ENCODE peak calls at places on chromosomes 6 and 20, in ten cellular contexts. One of them, this sample, is unnamed.

GRCh38 chr20:45037050-45037449 is 63.9 kb downstream of the KCNS1 start:
- DNase-seq in ELF-1: no peak
- DNase-seq in RPMI7951: peak
- DNase-seq in hepatic stellate cell: no peak
- DNase-seq in NCI-H524: no peak
- DNase-seq in CD8-positive, alpha-beta T cell: no peak
- DNase-seq in progenitor cell of endocrine pancreas: no peak
- DNase-seq in foreskin keratinocyte: peak
- DNase-seq in aorta: no peak
- DNase-seq in B cell: no peak
- DNase-seq in this sample: no peak

GRCh38 chr6:104109806-104110205 is 749.9 kb downstream of the HACE1 start:
- DNase-seq in foreskin keratinocyte: no peak
- DNase-seq in aorta: no peak
- DNase-seq in ELF-1: no peak
- DNase-seq in B cell: no peak
- DNase-seq in progenitor cell of endocrine pancreas: no peak
- DNase-seq in NCI-H524: no peak
- DNase-seq in CD8-positive, alpha-beta T cell: no peak
- DNase-seq in RPMI7951: no peak
- DNase-seq in hepatic stellate cell: no peak
- DNase-seq in this sample: no peak

GRCh38 chr20:33392016-33392415 is 9.3 kb downstream of the CDK5RAP1 start:
- DNase-seq in progenitor cell of endocrine pancreas: no peak
- DNase-seq in ELF-1: peak
- DNase-seq in foreskin keratinocyte: no peak
- DNase-seq in RPMI7951: peak
- DNase-seq in B cell: no peak
- DNase-seq in CD8-positive, alpha-beta T cell: no peak
- DNase-seq in aorta: no peak
- DNase-seq in hepatic stellate cell: peak
- DNase-seq in NCI-H524: peak
- DNase-seq in this sample: no peak

GRCh38 chr6:43966806-43967575 is 160.3 kb downstream of the MRPL14 start:
- DNase-seq in hepatic stellate cell: no peak
- DNase-seq in RPMI7951: no peak
- DNase-seq in progenitor cell of endocrine pancreas: no peak
- DNase-seq in B cell: no peak
- DNase-seq in NCI-H524: no peak
- DNase-seq in ELF-1: no peak
- DNase-seq in foreskin keratinocyte: no peak
- DNase-seq in aorta: no peak
- DNase-seq in CD8-positive, alpha-beta T cell: no peak
- DNase-seq in this sample: no peak

GRCh38 chr6:90676516-90676915 is 89.6 kb upstream of the MAP3K7 start:
- DNase-seq in RPMI7951: no peak
- DNase-seq in B cell: no peak
- DNase-seq in CD8-positive, alpha-beta T cell: no peak
- DNase-seq in NCI-H524: no peak
- DNase-seq in foreskin keratinocyte: no peak
- DNase-seq in hepatic stellate cell: no peak
- DNase-seq in aorta: no peak
- DNase-seq in progenitor cell of endocrine pancreas: no peak
- DNase-seq in ELF-1: peak
- DNase-seq in this sample: no peak

GRCh38 chr6:138105446-138105845 is 1.8 kb downstream of the PERP start:
- DNase-seq in NCI-H524: no peak
- DNase-seq in foreskin keratinocyte: peak
- DNase-seq in hepatic stellate cell: no peak
- DNase-seq in B cell: no peak
- DNase-seq in CD8-positive, alpha-beta T cell: no peak
- DNase-seq in progenitor cell of endocrine pancreas: no peak
- DNase-seq in aorta: no peak
- DNase-seq in RPMI7951: no peak
- DNase-seq in ELF-1: no peak
- DNase-seq in this sample: no peak

GRCh38 chr6:140379919-140380318 is 1005.5 kb upstream of the CITED2 start:
- DNase-seq in B cell: no peak
- DNase-seq in hepatic stellate cell: peak
- DNase-seq in ELF-1: no peak
- DNase-seq in NCI-H524: no peak
- DNase-seq in foreskin keratinocyte: no peak
- DNase-seq in progenitor cell of endocrine pancreas: no peak
- DNase-seq in aorta: no peak
- DNase-seq in CD8-positive, alpha-beta T cell: no peak
- DNase-seq in RPMI7951: peak
- DNase-seq in this sample: no peak

GRCh38 chr20:21522479-21523397 is 8.9 kb upstream of the NKX2-2 start:
- DNase-seq in foreskin keratinocyte: no peak
- DNase-seq in CD8-positive, alpha-beta T cell: no peak
- DNase-seq in B cell: no peak
- DNase-seq in progenitor cell of endocrine pancreas: peak
- DNase-seq in hepatic stellate cell: no peak
- DNase-seq in aorta: no peak
- DNase-seq in RPMI7951: no peak
- DNase-seq in NCI-H524: peak
- DNase-seq in ELF-1: peak
- DNase-seq in this sample: no peak

GRCh38 chr20:57947421-57948176 is 237.8 kb upstream of the PMEPA1 start:
- DNase-seq in CD8-positive, alpha-beta T cell: no peak
- DNase-seq in hepatic stellate cell: no peak
- DNase-seq in aorta: no peak
- DNase-seq in ELF-1: no peak
- DNase-seq in foreskin keratinocyte: no peak
- DNase-seq in NCI-H524: no peak
- DNase-seq in progenitor cell of endocrine pancreas: no peak
- DNase-seq in B cell: no peak
- DNase-seq in RPMI7951: peak
- DNase-seq in this sample: no peak

GRCh38 chr20:64053841-64054661 is 4.6 kb upstream of the SOX18 start:
- DNase-seq in foreskin keratinocyte: peak
- DNase-seq in hepatic stellate cell: peak
- DNase-seq in B cell: no peak
- DNase-seq in NCI-H524: no peak
- DNase-seq in aorta: no peak
- DNase-seq in RPMI7951: peak
- DNase-seq in ELF-1: peak
- DNase-seq in CD8-positive, alpha-beta T cell: no peak
- DNase-seq in progenitor cell of endocrine pancreas: no peak
- DNase-seq in this sample: no peak

GRCh38 chr6:329888-330691 is 37.8 kb downstream of the DUSP22 start:
- DNase-seq in NCI-H524: no peak
- DNase-seq in CD8-positive, alpha-beta T cell: no peak
- DNase-seq in B cell: no peak
- DNase-seq in ELF-1: peak
- DNase-seq in foreskin keratinocyte: no peak
- DNase-seq in progenitor cell of endocrine pancreas: no peak
- DNase-seq in hepatic stellate cell: no peak
- DNase-seq in RPMI7951: no peak
- DNase-seq in aorta: peak
- DNase-seq in this sample: no peak

GRCh38 chr6:33431880-33432541 is 12.1 kb downstream of the SYNGAP1 start:
- DNase-seq in B cell: peak
- DNase-seq in RPMI7951: no peak
- DNase-seq in hepatic stellate cell: no peak
- DNase-seq in ELF-1: no peak
- DNase-seq in progenitor cell of endocrine pancreas: no peak
- DNase-seq in NCI-H524: no peak
- DNase-seq in aorta: no peak
- DNase-seq in CD8-positive, alpha-beta T cell: no peak
- DNase-seq in foreskin keratinocyte: no peak
- DNase-seq in this sample: peak

GRCh38 chr6:118876814-118877213 is 17.1 kb upstream of the ASF1A start:
- DNase-seq in RPMI7951: no peak
- DNase-seq in foreskin keratinocyte: no peak
- DNase-seq in CD8-positive, alpha-beta T cell: no peak
- DNase-seq in progenitor cell of endocrine pancreas: no peak
- DNase-seq in B cell: no peak
- DNase-seq in aorta: no peak
- DNase-seq in NCI-H524: no peak
- DNase-seq in hepatic stellate cell: peak
- DNase-seq in ELF-1: no peak
- DNase-seq in this sample: no peak

GRCh38 chr6:35728663-35729348 is 8.0 kb upstream of the ARMC12 start:
- DNase-seq in RPMI7951: no peak
- DNase-seq in B cell: peak
- DNase-seq in progenitor cell of endocrine pancreas: no peak
- DNase-seq in NCI-H524: no peak
- DNase-seq in foreskin keratinocyte: peak
- DNase-seq in hepatic stellate cell: no peak
- DNase-seq in CD8-positive, alpha-beta T cell: no peak
- DNase-seq in aorta: no peak
- DNase-seq in ELF-1: peak
- DNase-seq in this sample: peak

GRCh38 chr20:32497589-32498224 is 87.4 kb downstream of the NOL4L start:
- DNase-seq in B cell: no peak
- DNase-seq in aorta: peak
- DNase-seq in RPMI7951: no peak
- DNase-seq in foreskin keratinocyte: no peak
- DNase-seq in progenitor cell of endocrine pancreas: no peak
- DNase-seq in NCI-H524: no peak
- DNase-seq in CD8-positive, alpha-beta T cell: no peak
- DNase-seq in ELF-1: peak
- DNase-seq in hepatic stellate cell: no peak
- DNase-seq in this sample: peak

GRCh38 chr20:57890254-57890800 is 180.5 kb upstream of the PMEPA1 start:
- DNase-seq in CD8-positive, alpha-beta T cell: no peak
- DNase-seq in foreskin keratinocyte: no peak
- DNase-seq in B cell: no peak
- DNase-seq in aorta: no peak
- DNase-seq in hepatic stellate cell: no peak
- DNase-seq in RPMI7951: no peak
- DNase-seq in ELF-1: no peak
- DNase-seq in NCI-H524: no peak
- DNase-seq in progenitor cell of endocrine pancreas: no peak
- DNase-seq in this sample: peak

GRCh38 chr6:19535351-19535750 is 301.8 kb upstream of the ID4 start:
- DNase-seq in ELF-1: no peak
- DNase-seq in hepatic stellate cell: no peak
- DNase-seq in foreskin keratinocyte: peak
- DNase-seq in CD8-positive, alpha-beta T cell: no peak
- DNase-seq in aorta: no peak
- DNase-seq in progenitor cell of endocrine pancreas: no peak
- DNase-seq in B cell: no peak
- DNase-seq in RPMI7951: peak
- DNase-seq in NCI-H524: no peak
- DNase-seq in this sample: no peak

GRCh38 chr6:141426400-141426980 is 706.2 kb upstream of the GJE1 start:
- DNase-seq in RPMI7951: peak
- DNase-seq in B cell: no peak
- DNase-seq in hepatic stellate cell: no peak
- DNase-seq in CD8-positive, alpha-beta T cell: no peak
- DNase-seq in progenitor cell of endocrine pancreas: no peak
- DNase-seq in ELF-1: no peak
- DNase-seq in NCI-H524: no peak
- DNase-seq in aorta: no peak
- DNase-seq in foreskin keratinocyte: no peak
- DNase-seq in this sample: no peak

This sample was measured in suprapubic skin.